ENCODE peak calls at places on chromosome X, in nine cellular contexts. M is cardiac muscle cell, N is psoas muscle, L is upper lobe of right lung, T is HepG2, K is K562, X is astrocyte, R is ascending aorta, U is PC-3. J is an unnamed sample.
A peak's percentile ranks its signal among the peaks of the same experiment; 100 is the strongest.

GRCh38 chrX:64428371-64428770 is 33.1 kb upstream of the MTMR8 start:
- DNase-seq in X (no peak), T (no peak), R (no peak), M (no peak), L (no peak), U (no peak), K (no peak), N (no peak), J (no peak)

GRCh38 chrX:147550217-147550616 is 361.5 kb upstream of the FMR1 start:
- DNase-seq in U (peak; percentile 11), L (no peak), N (no peak), M (no peak), R (no peak), T (peak; percentile 1), K (peak; percentile 3), X (no peak), J (no peak)

GRCh38 chrX:150569155-150569477 is 695 bp downstream of the MTM1 start:
- DNase-seq in N (peak; percentile 64), K (no peak), U (peak; percentile 19), X (peak; percentile 14), M (peak; percentile 53), R (no peak), L (peak; percentile 71), T (no peak), J (no peak)

GRCh38 chrX:80648023-80648422 is 161.7 kb downstream of the BRWD3 start:
- DNase-seq in M (peak; percentile 16), X (no peak), N (no peak), R (no peak), T (no peak), K (no peak), U (peak; percentile 22), L (no peak), J (no peak)

GRCh38 chrX:81263067-81263466 is 61.2 kb downstream of the SH3BGRL start:
- DNase-seq in T (no peak), L (no peak), U (no peak), M (no peak), R (no peak), N (no peak), K (no peak), X (no peak), J (no peak)

GRCh38 chrX:95346854-95347253 is 1337.8 kb upstream of the DIAPH2 start:
- DNase-seq in N (no peak), U (peak; percentile 17), T (peak; percentile 0), R (no peak), X (no peak), L (no peak), M (no peak), K (no peak), J (no peak)

GRCh38 chrX:13761606-13762005 is 27.1 kb downstream of the OFD1 start:
- DNase-seq in R (no peak), K (peak; percentile 8), T (no peak), L (no peak), N (no peak), U (no peak), X (no peak), M (peak; percentile 6), J (no peak)

GRCh38 chrX:151796576-151796975 is 62.0 kb downstream of the CNGA2 start:
- DNase-seq in L (no peak), R (no peak), T (no peak), X (no peak), U (peak; percentile 12), K (no peak), M (no peak), N (no peak), J (peak; percentile 39)

GRCh38 chrX:134480061-134480460 is 20.1 kb downstream of the HPRT1 start:
- DNase-seq in T (no peak), X (no peak), U (no peak), M (peak; percentile 28), R (no peak), L (no peak), N (no peak), K (no peak), J (peak; percentile 47)

GRCh38 chrX:149825424-149825823 is 43.7 kb downstream of the MAGEA9 start:
- DNase-seq in T (peak; percentile 2), N (no peak), L (no peak), X (no peak), R (no peak), M (peak; percentile 19), U (peak; percentile 30), K (no peak), J (no peak)

GRCh38 chrX:103073442-103073841 is 9.5 kb upstream of the BEX1 start:
- DNase-seq in X (no peak), T (no peak), K (no peak), R (no peak), M (peak; percentile 47), N (no peak), U (no peak), L (no peak), J (no peak)

GRCh38 chrX:74420194-74421035 is 878 bp upstream of the SLC16A2 start:
- DNase-seq in X (peak; percentile 54), R (peak; percentile 24), N (peak; percentile 82), T (no peak), U (peak; percentile 70), M (peak; percentile 76), K (no peak), L (peak; percentile 79), J (peak; percentile 52)

GRCh38 chrX:123665197-123665596 is 67.7 kb downstream of the THOC2 start:
- DNase-seq in M (no peak), L (no peak), R (no peak), T (no peak), X (peak; percentile 21), N (no peak), K (no peak), U (peak; percentile 24), J (peak; percentile 65)

GRCh38 chrX:12128017-12128416 is 10.3 kb upstream of the FRMPD4 start:
- DNase-seq in L (no peak), K (no peak), N (no peak), X (no peak), U (no peak), M (no peak), T (no peak), R (no peak), J (no peak)

GRCh38 chrX:153059191-153060094 is 3.2 kb downstream of the PNMA3 start:
- DNase-seq in U (no peak), K (no peak), T (no peak), R (no peak), L (no peak), X (no peak), N (no peak), M (no peak), J (no peak)

GRCh38 chrX:14073561-14073960 is 43.9 kb upstream of the GEMIN8 start:
- DNase-seq in U (no peak), T (no peak), X (no peak), N (no peak), R (no peak), K (no peak), L (no peak), M (no peak), J (no peak)

GRCh38 chrX:46255066-46255465 is 290.2 kb downstream of the ZNF674 start:
- DNase-seq in K (no peak), T (no peak), X (no peak), L (no peak), R (no peak), N (no peak), M (peak; percentile 14), U (no peak), J (no peak)

GRCh38 chrX:118251251-118251650 is 94.7 kb upstream of the WDR44 start:
- DNase-seq in L (no peak), M (peak; percentile 27), T (no peak), X (peak; percentile 57), K (no peak), U (no peak), N (no peak), R (no peak), J (peak; percentile 5)

GRCh38 chrX:55907968-55908607 is 190.5 kb downstream of the RRAGB start:
- DNase-seq in U (peak; percentile 77), T (no peak), X (no peak), L (peak; percentile 80), R (no peak), K (peak; percentile 25), M (peak; percentile 30), N (peak; percentile 61), J (peak; percentile 14)
- TF ChIP-seq CTCF in U (peak; percentile 60), T (no peak), X (peak; percentile 12), L (peak; percentile 54), R (no peak), K (peak; percentile 37), M (peak; percentile 38), N (peak; percentile 32), J (peak; percentile 62)

GRCh38 chrX:23483396-23483795 is 148.7 kb downstream of the PTCHD1 start:
- DNase-seq in K (no peak), R (no peak), N (no peak), T (no peak), U (no peak), M (no peak), X (no peak), L (no peak), J (no peak)
- H3K4me1 ChIP-seq in K (no peaks in the 10 kb centered on the region), R (no peaks in the 10 kb centered on the region), N (no peaks in the 10 kb centered on the region), T (no peaks in the 10 kb centered on the region), U (peaks cover 9% of the 10 kb centered on the region), M (no peaks in the 10 kb centered on the region), X (no peaks in the 10 kb centered on the region), L (no peaks in the 10 kb centered on the region), J (no peaks in the 10 kb centered on the region)

DNA sequence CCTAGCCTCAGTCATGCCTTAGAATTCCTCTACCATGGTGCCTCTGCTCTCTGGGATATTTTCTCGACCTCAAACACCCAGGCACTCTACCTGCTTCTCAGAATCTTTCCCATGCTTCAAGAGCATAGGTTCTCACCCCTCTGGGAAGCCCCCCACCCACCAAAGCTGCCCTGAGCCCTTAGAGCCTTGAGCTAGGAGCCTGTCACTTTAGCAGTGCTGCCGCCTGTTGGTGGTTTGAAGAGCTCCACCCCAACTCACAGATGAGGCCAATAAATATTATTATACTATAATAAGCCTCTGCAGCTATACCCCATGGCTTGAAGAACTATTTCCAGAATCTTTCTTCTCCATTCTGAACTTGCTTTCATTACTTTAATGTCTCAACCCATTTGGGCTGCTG is 109.7 kb downstream of the RTL5 start:
- DNase-seq in U (peak; percentile 26), N (no peak), R (no peak), K (peak; percentile 30), T (no peak), X (no peak), L (no peak), M (no peak), J (no peak)
- TF ChIP-seq CTCF in U (peak; percentile 62), N (peak; percentile 22), R (no peak), K (peak; percentile 62), T (peak; percentile 23), X (peak; percentile 22), L (peak; percentile 30), M (peak; percentile 50), J (peak; percentile 55)

GRCh38 chrX:2500091-2500680 is 590 bp downstream of the DHRSX start:
- DNase-seq in X (peak; percentile 46), K (peak; percentile 74), U (peak; percentile 52), M (peak; percentile 50), N (peak; percentile 56), L (peak; percentile 79), T (peak; percentile 18), R (no peak), J (peak; percentile 50)

GRCh38 chrX:2499507-2499906 is 1.3 kb downstream of the DHRSX start:
- DNase-seq in X (no peak), R (no peak), M (no peak), K (no peak), L (peak; percentile 21), T (no peak), N (no peak), U (no peak), J (no peak)

GRCh38 chrX:2500681-2501151 is at the start of the genes DHRSX and ZBED1:
- DNase-seq in X (no peak), M (peak; percentile 47), L (peak; percentile 81), K (peak; percentile 83), N (peak; percentile 66), T (no peak), R (no peak), U (peak; percentile 9), J (no peak)

GRCh38 chrX:2497961-2498780 is 2.6 kb downstream of the DHRSX start:
- DNase-seq in R (no peak), M (peak; percentile 38), L (no peak), U (no peak), X (peak; percentile 81), K (no peak), N (no peak), T (peak; percentile 97), J (peak; percentile 16)

GRCh38 chrX:2498781-2499302 is 1.9 kb downstream of the DHRSX start:
- DNase-seq in N (no peak), X (peak; percentile 15), R (no peak), L (peak; percentile 64), T (peak; percentile 65), U (no peak), K (no peak), M (peak; percentile 40), J (no peak)
- H3K4me1 ChIP-seq in N (peaks cover 14% of the 10 kb centered on the region), X (peaks cover 23% of the 10 kb centered on the region), R (peaks cover 7% of the 10 kb centered on the region), L (peaks cover 28% of the 10 kb centered on the region), T (peaks cover 55% of the 10 kb centered on the region), U (peaks cover 8% of the 10 kb centered on the region), K (peaks cover 6% of the 10 kb centered on the region), M (peaks cover 18% of the 10 kb centered on the region), J (peaks cover 9% of the 10 kb centered on the region)